ENCODE peak calls at places on chromosomes 2 and 18, in five cellular contexts. J is astrocyte of the spinal cord, G is GM12865, N is cardiac fibroblast, W is heart right ventricle. P is an unnamed sample.

GRCh38 chr2:127398239-127398590 is 10.4 kb upstream of the MAP3K2 start:
- DNase-seq in J (peak), G (peak), N (peak), W (peak), P (no peak)

GRCh38 chr2:132766573-132766972 is 96.6 kb upstream of the LYPD1 start:
- DNase-seq in J (no peak), G (no peak), N (no peak), W (no peak), P (no peak)

GRCh38 chr2:162029287-162029901 is 44.6 kb downstream of the DPP4 start:
- DNase-seq in J (peak), G (no peak), N (peak), W (peak), P (no peak)

GRCh38 chr18:48157956-48158355 is 227.5 kb upstream of the SMAD2 start:
- DNase-seq in J (no peak), G (no peak), N (no peak), W (no peak), P (no peak)

GRCh38 chr18:25650201-25650941 is 298.4 kb upstream of the ZNF521 start:
- DNase-seq in J (peak), G (peak), N (peak), W (no peak), P (peak)

GRCh38 chr2:6937157-6937556 is 19.9 kb downstream of the RNF144A start:
- DNase-seq in J (no peak), G (no peak), N (no peak), W (no peak), P (no peak)

GRCh38 chr2:207771421-207771820 is 1.7 kb upstream of the FZD5 start:
- DNase-seq in J (no peak), G (no peak), N (no peak), W (no peak), P (no peak)

GRCh38 chr18:48949051-48949605 is 1.6 kb downstream of the SMAD7 start:
- DNase-seq in J (no peak), G (peak), N (no peak), W (peak), P (no peak)

GRCh38 chr2:19554520-19554919 is 196.1 kb upstream of the OSR1 start:
- DNase-seq in J (no peak), G (no peak), N (no peak), W (no peak), P (no peak)

GRCh38 chr18:10119991-10120390 is 206.2 kb downstream of the VAPA start:
- DNase-seq in J (no peak), G (no peak), N (no peak), W (no peak), P (no peak)

GRCh38 chr2:62663920-62664319 is 41.6 kb upstream of the EHBP1 start:
- DNase-seq in J (no peak), G (no peak), N (peak), W (no peak), P (no peak)

GRCh38 chr2:1676913-1677832 is 67.1 kb downstream of the PXDN start:
- DNase-seq in J (no peak), G (no peak), N (no peak), W (no peak), P (no peak)

GRCh38 chr2:20178404-20179178 is 46.3 kb downstream of the SDC1 start:
- DNase-seq in J (no peak), G (no peak), N (no peak), W (no peak), P (no peak)

GRCh38 chr18:66729459-66730239 is 125.8 kb upstream of the CDH19 start:
- DNase-seq in J (no peak), G (no peak), N (peak), W (no peak), P (no peak)

GRCh38 chr2:238091426-238092060 is 8.6 kb upstream of the ESPNL start:
- DNase-seq in J (no peak), G (no peak), N (no peak), W (no peak), P (no peak)

GRCh38 chr2:96084006-96084857 is 32.1 kb downstream of the ADRA2B start:
- DNase-seq in J (no peak), G (no peak), N (no peak), W (no peak), P (no peak)

GRCh38 chr2:59025157-59025757 is 784.1 kb upstream of the FANCL start:
- DNase-seq in J (peak), G (peak), N (peak), W (no peak), P (no peak)

GRCh38 chr18:51588616-51589015 is 391.1 kb upstream of the MEX3C start:
- DNase-seq in J (no peak), G (no peak), N (no peak), W (no peak), P (no peak)

GRCh38 chr2:211599146-211599545 is 939.5 kb downstream of the ERBB4 start:
- DNase-seq in J (no peak), G (no peak), N (no peak), W (no peak), P (no peak)

GRCh38 chr2:10659898-10660568 is 29.7 kb downstream of the NOL10 start:
- DNase-seq in J (peak), G (peak), N (peak), W (peak), P (no peak)

GRCh38 chr18:50312296-50313030 is 25.0 kb upstream of the CXXC1 start:
- DNase-seq in J (no peak), G (peak), N (no peak), W (no peak), P (peak)

DNA sequence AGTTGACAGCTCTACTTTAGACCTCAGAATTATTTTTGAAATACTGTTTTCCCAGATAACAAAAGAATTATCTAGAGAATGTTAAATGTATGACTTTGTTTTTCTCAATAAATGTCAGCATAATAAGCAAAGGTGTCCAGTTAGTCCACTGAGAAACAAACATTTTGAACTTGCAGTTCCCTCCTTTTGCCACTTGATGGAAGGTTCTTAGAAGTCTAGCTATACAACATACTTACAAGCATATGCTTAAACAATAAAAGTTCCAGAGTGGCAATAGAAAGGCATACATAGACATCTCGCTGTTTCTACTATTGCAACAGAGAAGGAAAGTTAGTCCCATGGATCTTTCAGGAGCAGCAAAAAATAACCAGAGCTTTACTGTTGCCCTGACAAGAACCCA is 11.8 kb downstream of the NDUFA10 start:
- DNase-seq in J (peak), G (no peak), N (peak), W (no peak), P (no peak)
- TF ChIP-seq CTCF in J (peak), G (peak), N (no peak), W (no peak), P (peak)

GRCh38 chr2:165466386-165466785 is 3.1 kb upstream of the CSRNP3 start:
- DNase-seq in J (no peak), G (no peak), N (no peak), W (no peak), P (no peak)

GRCh38 chr2:165467921-165468320 is 1.6 kb upstream of the CSRNP3 start:
- DNase-seq in J (no peak), G (no peak), N (no peak), W (no peak), P (no peak)

GRCh38 chr2:165471349-165471975 is 2.0 kb downstream of the CSRNP3 start:
- DNase-seq in J (peak), G (no peak), N (no peak), W (no peak), P (no peak)

GRCh38 chr2:165469417-165469816 is at the start of gene CSRNP3:
- DNase-seq in J (peak), G (no peak), N (peak), W (peak), P (no peak)

GRCh38 chr2:165470351-165470750 is 853 bp downstream of the CSRNP3 start:
- DNase-seq in J (no peak), G (no peak), N (no peak), W (no peak), P (no peak)
- H3K4me3 ChIP-seq in J (peak), G (no peak), N (peak), W (peak), P (no peak)

DNA sequence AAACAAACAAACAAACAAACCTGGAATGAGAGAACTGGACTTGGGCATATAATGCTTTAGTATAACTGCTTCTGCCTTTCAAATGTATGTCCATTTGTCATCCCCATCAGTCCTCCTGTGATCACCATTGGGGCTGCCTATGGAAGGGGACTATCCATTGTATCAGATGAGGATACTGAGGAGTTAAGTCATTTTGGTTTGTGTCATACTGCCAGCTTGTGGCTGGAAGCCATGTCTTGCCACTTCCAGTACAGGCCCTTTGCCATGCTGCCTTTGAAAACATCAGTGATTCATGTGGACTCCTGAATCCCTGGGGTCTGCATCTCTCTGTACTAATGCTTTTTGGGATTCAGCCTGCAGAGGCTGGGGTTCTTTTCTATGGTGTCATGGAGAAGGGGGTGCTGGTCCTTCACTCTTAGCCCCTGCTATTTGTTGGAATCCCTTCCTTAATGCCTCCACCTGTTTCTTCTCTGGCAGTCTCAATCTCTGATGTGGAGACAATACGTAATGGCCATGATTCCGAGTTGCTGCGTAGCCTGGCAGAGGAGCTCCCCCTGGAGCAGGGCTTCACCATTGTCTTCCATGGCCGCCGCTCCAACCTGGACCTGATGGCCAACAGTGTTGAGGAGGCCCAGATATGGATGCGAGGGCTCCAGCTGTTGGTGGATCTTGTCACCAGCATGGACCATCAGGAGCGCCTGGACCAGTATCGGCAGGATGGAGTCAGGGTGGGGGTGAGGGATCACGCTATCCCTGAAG is 10.6 kb downstream of the PLCD4 start:
- DNase-seq in J (no peak), G (no peak), N (no peak), W (no peak), P (no peak)
- TF ChIP-seq CTCF in J (no peak), G (no peak), N (no peak), W (no peak), P (peak)

GRCh38 chr2:112181571-112182290 is 43.5 kb downstream of the FBLN7 start:
- DNase-seq in J (no peak), G (no peak), N (no peak), W (no peak), P (no peak)
- H3K4me3 ChIP-seq in J (no peak), G (no peak), N (no peak), W (no peak), P (no peak)

DNA sequence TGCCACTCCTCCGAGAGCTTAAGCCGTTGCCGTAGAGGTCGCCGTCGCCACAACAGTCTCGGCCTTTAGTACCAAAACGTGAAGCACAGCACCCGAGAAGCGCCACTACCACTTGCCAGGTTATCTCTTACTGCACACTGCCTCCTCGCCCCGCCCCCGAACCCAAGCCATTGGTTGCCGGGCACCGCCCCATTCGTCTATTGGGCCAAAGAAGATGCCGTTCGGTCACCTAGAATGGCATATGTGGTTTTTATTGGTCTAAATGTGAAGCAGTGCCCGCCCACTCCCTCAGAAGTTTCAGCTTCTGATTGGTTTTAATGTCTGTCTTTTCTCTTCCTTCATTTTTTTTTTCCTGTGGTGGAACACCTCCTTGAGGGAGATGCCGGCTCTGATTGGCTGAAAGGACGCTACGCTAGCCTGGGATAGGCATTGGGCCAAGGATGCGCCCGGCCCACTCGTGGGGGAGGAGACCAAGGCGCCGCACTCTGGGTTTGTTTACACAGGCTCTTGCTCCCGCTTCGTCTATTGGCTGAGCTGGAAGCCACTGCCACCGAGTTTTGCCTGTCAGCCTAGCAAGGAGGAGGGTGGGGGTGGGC is at the start of gene PAIP2B:
- DNase-seq in J (peak), G (peak), N (peak), W (peak), P (peak)
- TF ChIP-seq CTCF in J (no peak), G (no peak), N (no peak), W (no peak), P (no peak)

DNA sequence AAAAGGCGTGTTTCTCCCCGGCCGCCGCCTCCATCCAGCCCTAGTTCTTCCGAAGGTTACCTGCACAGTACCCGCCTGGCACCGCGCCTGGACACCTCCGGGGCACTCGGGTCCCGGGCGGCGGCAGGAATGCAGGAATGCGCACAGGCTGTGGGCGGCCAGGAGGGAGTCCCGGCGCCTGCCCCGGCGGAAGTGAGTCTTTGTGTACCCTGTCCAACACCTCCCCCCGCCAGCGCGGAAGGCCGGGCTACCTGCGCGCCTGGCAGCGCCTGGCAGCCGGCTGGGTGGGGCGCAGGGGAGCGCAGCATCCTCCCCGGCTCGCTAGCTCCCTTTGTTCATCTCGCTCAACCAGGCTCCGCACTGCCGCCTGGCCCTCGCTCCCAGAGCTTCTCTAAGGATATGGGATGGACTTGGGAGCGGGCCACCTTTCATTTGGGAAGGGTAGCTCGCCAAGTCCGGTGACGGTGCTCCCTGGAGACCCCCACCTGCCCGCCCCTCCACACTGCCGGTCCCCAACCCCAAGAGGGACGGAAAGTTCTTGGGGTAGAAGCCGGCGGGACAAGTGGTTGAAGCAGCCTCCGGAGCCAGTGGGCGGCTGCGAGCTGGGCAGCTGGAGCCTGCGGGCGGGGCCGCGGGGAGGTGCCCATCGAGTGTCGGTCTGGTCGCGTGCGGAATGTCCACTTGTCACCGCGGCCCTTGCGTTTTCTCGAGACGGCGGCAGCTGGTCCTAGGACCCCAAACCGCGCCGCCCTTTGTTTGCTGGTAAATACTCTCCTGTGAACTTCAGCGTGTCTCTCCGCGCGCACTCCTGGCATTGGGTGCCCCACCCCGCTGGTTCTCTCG is 1.2 kb upstream of the ST6GAL2 start:
- DNase-seq in J (peak), G (no peak), N (peak), W (no peak), P (no peak)
- H3K4me3 ChIP-seq in J (peak), G (no peak), N (peak), W (peak), P (no peak)

GRCh38 chr2:35783723-35784122 is 571.9 kb upstream of the CRIM1 start:
- DNase-seq in J (peak), G (no peak), N (no peak), W (no peak), P (no peak)
- TF ChIP-seq CTCF in J (no peak), G (no peak), N (no peak), W (no peak), P (no peak)

DNA sequence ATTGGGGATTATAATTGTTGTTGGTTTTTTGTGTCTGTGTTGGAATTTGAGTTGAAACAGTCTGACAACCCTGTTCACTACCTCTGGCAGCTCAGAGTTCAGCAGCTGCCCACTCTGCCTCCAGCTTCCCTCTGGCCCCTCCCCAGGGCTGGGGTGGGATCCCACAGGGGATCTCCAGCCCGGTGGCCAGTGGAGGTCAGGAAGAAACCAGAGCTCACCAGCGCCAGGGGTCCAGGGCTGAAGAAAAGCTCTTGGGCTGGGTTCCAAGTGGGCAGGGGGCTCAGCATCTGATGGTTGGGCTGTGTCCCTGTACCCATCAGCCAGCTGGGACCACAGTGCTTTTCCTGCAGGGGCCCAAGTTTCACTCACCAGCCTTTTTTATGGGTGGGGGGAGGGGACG is 16.5 kb upstream of the NCL start:
- DNase-seq in J (no peak), G (no peak), N (no peak), W (no peak), P (no peak)
- H3K4me3 ChIP-seq in J (no peak), G (no peak), N (no peak), W (no peak), P (no peak)

P was measured in GM12864.